ENCODE peak calls at places on chromosomes 11 and 22, in six cellular contexts. C, A, N, Q, J and F are unnamed samples. For H3K4me1, the result is how much of the 10 kb centered on the place peaks cover.

GRCh38 chr11:128628343-128628673 is 41.0 kb upstream of the ETS1 start:
- DNase-seq in C (no peak), A (no peak), N (no peak), Q (no peak), J (no peak), F (no peak)

GRCh38 chr11:96154802-96155520 is 188.0 kb downstream of the MAML2 start:
- DNase-seq in C (no peak), A (no peak), N (peak), Q (no peak), J (peak), F (no peak)

GRCh38 chr11:45924036-45924915 is 1.8 kb downstream of the LARGE2 start:
- DNase-seq in C (peak), A (no peak), N (no peak), Q (peak), J (no peak), F (peak)

GRCh38 chr11:19536131-19536530 is 176.5 kb upstream of the NAV2 start:
- DNase-seq in C (no peak), A (no peak), N (no peak), Q (no peak), J (no peak), F (no peak)

GRCh38 chr11:15157181-15157580 is 42.5 kb downstream of the INSC start:
- DNase-seq in C (no peak), A (no peak), N (no peak), Q (no peak), J (peak), F (no peak)

GRCh38 chr11:121839821-121840220 is 276.2 kb downstream of the BLID start:
- DNase-seq in C (no peak), A (no peak), N (no peak), Q (no peak), J (peak), F (no peak)

GRCh38 chr11:2662430-2663299 is 37.1 kb downstream of the KCNQ1OT1 start:
- DNase-seq in C (no peak), A (no peak), N (no peak), Q (no peak), J (no peak), F (no peak)

GRCh38 chr11:65376138-65376713 is 6.2 kb downstream of the SLC25A45 start:
- DNase-seq in C (no peak), A (no peak), N (peak), Q (no peak), J (no peak), F (no peak)

GRCh38 chr11:102111011-102111786 is 952 bp downstream of the YAP1 start:
- DNase-seq in C (peak), A (no peak), N (peak), Q (peak), J (peak), F (peak)

GRCh38 chr22:40484906-40485660 is 114.7 kb downstream of the SGSM3 start:
- DNase-seq in C (no peak), A (no peak), N (no peak), Q (no peak), J (peak), F (no peak)

GRCh38 chr11:102007567-102008437 is 39.4 kb upstream of the CFAP300 start:
- DNase-seq in C (peak), A (no peak), N (no peak), Q (no peak), J (peak), F (no peak)

GRCh38 chr11:88553204-88553603 is 215.7 kb upstream of the CTSC start:
- DNase-seq in C (no peak), A (no peak), N (no peak), Q (no peak), J (peak), F (no peak)

GRCh38 chr11:118193910-118194566 is 17.6 kb upstream of the SCN2B start:
- DNase-seq in C (no peak), A (no peak), N (no peak), Q (no peak), J (no peak), F (no peak)

GRCh38 chr11:118200497-118200896 is 24.1 kb upstream of the SCN2B start:
- DNase-seq in C (no peak), A (no peak), N (no peak), Q (no peak), J (no peak), F (no peak)

GRCh38 chr11:118199135-118199534 is 22.7 kb upstream of the SCN2B start:
- DNase-seq in C (no peak), A (no peak), N (no peak), Q (no peak), J (no peak), F (no peak)

GRCh38 chr11:118198370-118198769 is 21.9 kb upstream of the SCN2B start:
- DNase-seq in C (peak), A (no peak), N (peak), Q (peak), J (peak), F (peak)

GRCh38 chr11:118194835-118195627 is 18.6 kb upstream of the SCN2B start:
- DNase-seq in C (peak), A (no peak), N (peak), Q (peak), J (peak), F (peak)
- TF ChIP-seq POLR2A in C (no peak), A (no peak), N (no peak), Q (no peak), J (no peak), F (no peak)

GRCh38 chr11:112617089-112617407 is 344.2 kb upstream of the NCAM1 start:
- DNase-seq in C (no peak), A (no peak), N (no peak), Q (no peak), J (no peak), F (no peak)

GRCh38 chr11:112619106-112619505 is 342.1 kb upstream of the NCAM1 start:
- DNase-seq in C (no peak), A (no peak), N (no peak), Q (no peak), J (no peak), F (no peak)

GRCh38 chr11:112617977-112618829 is 343.0 kb upstream of the NCAM1 start:
- DNase-seq in C (no peak), A (no peak), N (no peak), Q (no peak), J (no peak), F (no peak)

GRCh38 chr11:112623057-112623456 is 338.2 kb upstream of the NCAM1 start:
- DNase-seq in C (no peak), A (no peak), N (no peak), Q (no peak), J (no peak), F (no peak)

DNA sequence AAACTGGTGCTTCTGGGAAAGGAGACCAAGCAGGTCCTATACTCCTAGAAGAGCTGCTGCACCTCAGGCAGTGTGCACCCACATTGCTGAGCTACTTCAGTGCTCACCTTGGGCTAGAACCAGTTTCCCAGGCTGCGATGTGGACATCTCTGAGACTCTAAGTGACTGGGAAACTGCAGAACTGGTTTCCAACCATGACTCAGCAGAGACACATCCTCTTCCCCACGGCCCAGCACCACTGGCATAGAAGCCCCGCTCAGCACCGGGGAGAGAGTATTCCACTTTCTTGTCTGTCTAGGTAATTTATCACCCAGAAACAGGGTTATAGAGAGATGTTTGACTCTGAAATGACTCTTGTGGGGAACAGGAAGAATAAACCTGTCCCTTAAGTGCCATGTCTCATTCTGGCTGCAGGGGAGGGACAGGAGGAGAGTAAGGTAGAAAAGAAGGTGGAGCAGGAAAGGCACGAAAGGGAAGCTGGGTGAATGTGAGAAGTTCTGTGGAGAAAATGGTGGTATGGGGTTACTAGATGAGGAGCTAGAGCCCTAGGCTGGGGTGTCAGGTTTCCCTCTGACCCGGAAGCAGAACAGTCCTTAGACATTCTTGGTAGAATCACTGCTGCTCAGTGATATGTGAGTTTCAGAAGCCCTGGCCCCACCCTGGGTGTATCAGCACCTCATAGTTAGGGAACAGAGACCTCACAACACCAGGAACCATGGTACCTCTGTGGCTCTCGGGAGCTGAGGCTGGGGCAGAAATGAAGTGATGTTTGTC is 340.4 kb upstream of the NCAM1 start:
- DNase-seq in C (no peak), A (no peak), N (no peak), Q (no peak), J (no peak), F (no peak)
- H3K4me3 ChIP-seq in C (no peak), A (no peak), N (no peak), Q (no peak), J (no peak), F (no peak)

DNA sequence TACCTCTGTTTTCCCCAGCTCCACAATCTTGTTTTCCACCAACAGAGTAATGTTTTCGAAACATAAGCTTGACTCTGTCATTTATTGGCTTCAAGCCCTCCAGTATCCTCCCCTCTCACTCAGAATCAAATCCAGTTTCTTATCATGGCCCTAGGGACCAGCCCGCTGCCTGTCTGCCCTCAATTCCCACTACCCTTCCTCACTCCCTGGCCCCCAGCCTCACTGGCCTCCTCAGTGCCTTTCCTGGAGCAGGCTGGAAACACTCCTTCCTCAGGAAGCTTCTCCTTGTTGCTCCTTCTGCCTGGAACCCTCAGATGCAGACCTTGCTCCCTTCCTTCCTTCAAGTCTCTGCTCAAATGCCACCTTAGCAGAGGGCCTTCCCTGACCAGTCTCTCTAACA is 3.9 kb downstream of the POLD4 start:
- DNase-seq in C (no peak), A (no peak), N (no peak), Q (no peak), J (no peak), F (no peak)
- H3K4me1 ChIP-seq in C (under half), A (under half), N (under half), Q (under half), J (under half), F (half or more)

GRCh38 chr11:93194673-93195291 is 3.0 kb downstream of the SLC36A4 start:
- DNase-seq in C (no peak), A (no peak), N (no peak), Q (no peak), J (no peak), F (no peak)
- TF ChIP-seq POLR2A in C (no peak), A (no peak), N (no peak), Q (no peak), J (no peak), F (no peak)

GRCh38 chr11:113774174-113774503 is 647 bp upstream of the ZW10 start:
- DNase-seq in C (no peak), A (no peak), N (no peak), Q (no peak), J (no peak), F (no peak)
- H3K4me3 ChIP-seq in C (no peak), A (peak), N (peak), Q (peak), J (peak), F (peak)